ENCODE peak calls at places on chromosomes 7 and 10, in ten cellular contexts. R is foreskin fibroblast, C is mucosa of gallbladder, S is NCI-H2081, M is psoas muscle, U is NCI-H82, W is mesenteric fat pad, A is AG08396, L is stomach, V is HFFc6. Y is an unnamed sample.

GRCh38 chr10:60465801-60466200 is 76.1 kb upstream of the ANK3 start:
- DNase-seq in A (no peak), C (no peak), S (no peak), L (no peak), U (no peak), R (peak), M (no peak), W (no peak), V (peak), Y (peak)

GRCh38 chr7:102916426-102916825 is 3.6 kb downstream of the LRRC17 start:
- DNase-seq in V (peak), R (peak), A (peak), U (no peak), C (no peak), M (no peak), W (no peak), S (no peak), L (no peak), Y (no peak)

GRCh38 chr10:44993922-44994751 is 6.6 kb upstream of the ZNF22 start:
- DNase-seq in C (no peak), U (no peak), R (peak), A (peak), S (no peak), M (no peak), V (no peak), L (no peak), W (no peak), Y (no peak)

GRCh38 chr7:116727432-116728009 is 55.5 kb downstream of the MET start:
- DNase-seq in L (no peak), M (no peak), V (no peak), S (no peak), A (no peak), R (peak), W (no peak), U (no peak), C (no peak), Y (no peak)

GRCh38 chr7:139771001-139771956 is 6.5 kb downstream of the HIPK2 start:
- DNase-seq in V (peak), U (no peak), W (no peak), L (no peak), M (no peak), R (peak), C (no peak), A (no peak), S (no peak), Y (peak)

GRCh38 chr10:31975157-31975765 is 46.6 kb upstream of the ARHGAP12 start:
- DNase-seq in A (no peak), V (no peak), U (no peak), W (no peak), M (no peak), L (no peak), R (no peak), S (no peak), C (no peak), Y (no peak)

GRCh38 chr10:24701447-24701846 is 22.2 kb downstream of the ARHGAP21 start:
- DNase-seq in U (no peak), V (no peak), L (no peak), A (no peak), C (no peak), M (no peak), R (no peak), S (no peak), W (no peak), Y (no peak)

GRCh38 chr7:34131371-34131770 is 226.0 kb downstream of the BMPER start:
- DNase-seq in W (no peak), A (no peak), U (no peak), V (no peak), C (no peak), M (no peak), L (no peak), S (no peak), R (peak), Y (no peak)

GRCh38 chr7:100571829-100572116 is 1.9 kb downstream of the SAP25 start:
- DNase-seq in R (no peak), U (no peak), A (no peak), S (no peak), V (no peak), W (no peak), L (no peak), C (no peak), M (no peak), Y (no peak)

GRCh38 chr10:27646194-27646593 is 99.4 kb downstream of the MKX start:
- DNase-seq in S (no peak), C (no peak), U (no peak), M (no peak), W (no peak), V (peak), L (no peak), A (peak), R (peak), Y (no peak)

GRCh38 chr10:23804125-23804524 is 365.2 kb downstream of the OTUD1 start:
- DNase-seq in R (no peak), A (no peak), V (no peak), W (no peak), S (no peak), U (no peak), M (no peak), L (no peak), C (no peak), Y (no peak)

GRCh38 chr7:57876-58275 is 134.5 kb upstream of the FAM20C start:
- DNase-seq in A (no peak), M (no peak), W (peak), V (no peak), C (no peak), R (peak), S (no peak), L (no peak), U (no peak), Y (no peak)

GRCh38 chr7:95593343-95593742 is 3.0 kb downstream of the PDK4 start:
- DNase-seq in C (no peak), W (no peak), R (no peak), M (no peak), U (no peak), S (no peak), A (no peak), V (no peak), L (no peak), Y (no peak)

GRCh38 chr7:32594965-32595364 is 99.7 kb downstream of the AVL9 start:
- DNase-seq in A (no peak), U (no peak), C (no peak), R (no peak), S (no peak), L (no peak), V (no peak), W (no peak), M (no peak), Y (no peak)

GRCh38 chr10:121662945-121663917 is 65.0 kb upstream of the FGFR2 start:
- DNase-seq in R (no peak), M (no peak), V (no peak), W (peak), U (peak), L (no peak), A (no peak), C (no peak), S (no peak), Y (no peak)

Y was measured in MG63.